ENCODE peak calls at places on chromosome 14, in five cellular contexts. One of them, this sample, is unnamed.

GRCh38 chr14:42057176-42057575 is 450.5 kb downstream of the LRFN5 start:
- DNase-seq in activated gamma-delta T cell treated with Interleukin-2 at 50 U/mL for 16 hours: no peak
- DNase-seq in cardiac fibroblast: no peak
- DNase-seq in non-pigmented ciliary epithelial cell: no peak
- DNase-seq in cerebellum: no peak
- DNase-seq in this sample: no peak

GRCh38 chr14:42095155-42095554 is 488.5 kb downstream of the LRFN5 start:
- DNase-seq in cardiac fibroblast: no peak
- DNase-seq in cerebellum: no peak
- DNase-seq in non-pigmented ciliary epithelial cell: no peak
- DNase-seq in activated gamma-delta T cell treated with Interleukin-2 at 50 U/mL for 16 hours: no peak
- DNase-seq in this sample: no peak

GRCh38 chr14:21261824-21262223 is 7.4 kb downstream of the HNRNPC start:
- DNase-seq in cerebellum: no peak
- DNase-seq in non-pigmented ciliary epithelial cell: no peak
- DNase-seq in activated gamma-delta T cell treated with Interleukin-2 at 50 U/mL for 16 hours: no peak
- DNase-seq in cardiac fibroblast: no peak
- DNase-seq in this sample: no peak

GRCh38 chr14:24172261-24172860 is 481 bp downstream of the REC8 start:
- DNase-seq in cardiac fibroblast: no peak
- DNase-seq in cerebellum: peak
- DNase-seq in activated gamma-delta T cell treated with Interleukin-2 at 50 U/mL for 16 hours: no peak
- DNase-seq in non-pigmented ciliary epithelial cell: no peak
- DNase-seq in this sample: no peak

GRCh38 chr14:61145903-61146411 is 135.2 kb downstream of the TMEM30B start:
- DNase-seq in non-pigmented ciliary epithelial cell: peak
- DNase-seq in cerebellum: no peak
- DNase-seq in activated gamma-delta T cell treated with Interleukin-2 at 50 U/mL for 16 hours: no peak
- DNase-seq in cardiac fibroblast: peak
- DNase-seq in this sample: peak

GRCh38 chr14:55117816-55118441 is 11.1 kb upstream of the LGALS3 start:
- DNase-seq in activated gamma-delta T cell treated with Interleukin-2 at 50 U/mL for 16 hours: no peak
- DNase-seq in cardiac fibroblast: peak
- DNase-seq in cerebellum: no peak
- DNase-seq in non-pigmented ciliary epithelial cell: no peak
- DNase-seq in this sample: no peak

GRCh38 chr14:52422650-52423356 is 108.7 kb downstream of the PTGER2 start:
- DNase-seq in cardiac fibroblast: peak
- DNase-seq in non-pigmented ciliary epithelial cell: no peak
- DNase-seq in activated gamma-delta T cell treated with Interleukin-2 at 50 U/mL for 16 hours: no peak
- DNase-seq in cerebellum: no peak
- DNase-seq in this sample: peak

GRCh38 chr14:91108941-91109611 is 4.8 kb upstream of the DGLUCY start:
- DNase-seq in activated gamma-delta T cell treated with Interleukin-2 at 50 U/mL for 16 hours: peak
- DNase-seq in cardiac fibroblast: peak
- DNase-seq in cerebellum: peak
- DNase-seq in non-pigmented ciliary epithelial cell: no peak
- DNase-seq in this sample: no peak

GRCh38 chr14:61475316-61475715 is 153.9 kb downstream of the PRKCH start:
- DNase-seq in cardiac fibroblast: peak
- DNase-seq in activated gamma-delta T cell treated with Interleukin-2 at 50 U/mL for 16 hours: no peak
- DNase-seq in non-pigmented ciliary epithelial cell: no peak
- DNase-seq in cerebellum: no peak
- DNase-seq in this sample: peak

GRCh38 chr14:89027097-89027740 is 202.8 kb downstream of the TTC8 start:
- DNase-seq in activated gamma-delta T cell treated with Interleukin-2 at 50 U/mL for 16 hours: peak
- DNase-seq in non-pigmented ciliary epithelial cell: no peak
- DNase-seq in cardiac fibroblast: peak
- DNase-seq in cerebellum: peak
- DNase-seq in this sample: peak

GRCh38 chr14:48943913-48944312 is 642.3 kb downstream of the RPS29 start:
- DNase-seq in activated gamma-delta T cell treated with Interleukin-2 at 50 U/mL for 16 hours: no peak
- DNase-seq in cardiac fibroblast: no peak
- DNase-seq in cerebellum: no peak
- DNase-seq in non-pigmented ciliary epithelial cell: no peak
- DNase-seq in this sample: no peak

GRCh38 chr14:103070971-103071542 is 13.0 kb upstream of the LBHD2 start:
- DNase-seq in activated gamma-delta T cell treated with Interleukin-2 at 50 U/mL for 16 hours: no peak
- DNase-seq in cerebellum: no peak
- DNase-seq in non-pigmented ciliary epithelial cell: no peak
- DNase-seq in cardiac fibroblast: no peak
- DNase-seq in this sample: no peak

GRCh38 chr14:68458840-68459469 is 333.9 kb downstream of the ZFP36L1 start:
- DNase-seq in non-pigmented ciliary epithelial cell: peak
- DNase-seq in activated gamma-delta T cell treated with Interleukin-2 at 50 U/mL for 16 hours: no peak
- DNase-seq in cerebellum: peak
- DNase-seq in cardiac fibroblast: peak
- DNase-seq in this sample: peak

GRCh38 chr14:65012353-65012752 is 25.7 kb downstream of the FNTB start:
- DNase-seq in activated gamma-delta T cell treated with Interleukin-2 at 50 U/mL for 16 hours: no peak
- DNase-seq in cerebellum: no peak
- DNase-seq in cardiac fibroblast: no peak
- DNase-seq in non-pigmented ciliary epithelial cell: no peak
- DNase-seq in this sample: no peak

GRCh38 chr14:103134405-103134804 is 11.1 kb downstream of the TNFAIP2 start:
- DNase-seq in non-pigmented ciliary epithelial cell: no peak
- DNase-seq in activated gamma-delta T cell treated with Interleukin-2 at 50 U/mL for 16 hours: no peak
- DNase-seq in cerebellum: no peak
- DNase-seq in cardiac fibroblast: no peak
- DNase-seq in this sample: no peak